ENCODE peak calls at places on chromosome 11, in four cellular contexts. R, C, E and M are unnamed samples.

GRCh38 chr11:77636738-77637344 is 753 bp downstream of the CLNS1A start:
- DNase-seq in R (no peak), C (no peak), E (no peak), M (no peak)

GRCh38 chr11:56841210-56841810 is 92.8 kb upstream of the OR9G4 start:
- DNase-seq in R (peak; percentile 56), C (peak; percentile 52), E (peak; percentile 20), M (no peak)

GRCh38 chr11:8221917-8222316 is 41.8 kb downstream of the LMO1 start:
- DNase-seq in R (no peak), C (no peak), E (no peak), M (no peak)

GRCh38 chr11:126419801-126420729 is 64.6 kb downstream of the ST3GAL4 start:
- DNase-seq in R (peak; percentile 84), C (no peak), E (no peak), M (no peak)

GRCh38 chr11:133081730-133082452 is 450.4 kb downstream of the OPCML start:
- DNase-seq in R (no peak), C (no peak), E (no peak), M (no peak)

GRCh38 chr11:132719684-132720083 is 812.6 kb downstream of the OPCML start:
- DNase-seq in R (no peak), C (no peak), E (no peak), M (no peak)

GRCh38 chr11:35622070-35622469 is 3.8 kb downstream of the FJX1 start:
- DNase-seq in R (peak; percentile 84), C (no peak), E (no peak), M (no peak)

GRCh38 chr11:47337229-47337924 is 15.1 kb downstream of the MYBPC3 start:
- DNase-seq in R (no peak), C (no peak), E (no peak), M (no peak)

GRCh38 chr11:97143463-97143862 is 753.6 kb downstream of the JRKL start:
- DNase-seq in R (no peak), C (no peak), E (no peak), M (no peak)

GRCh38 chr11:59263225-59263894 is 50.6 kb upstream of the MPEG1 start:
- DNase-seq in R (no peak), C (peak; percentile 66), E (no peak), M (no peak)

GRCh38 chr11:134696455-134696854 is 284.4 kb upstream of the B3GAT1 start:
- DNase-seq in R (no peak), C (no peak), E (no peak), M (no peak)

GRCh38 chr11:17979770-17980371 is 33.0 kb downstream of the SERGEF start:
- DNase-seq in R (peak; percentile 5), C (no peak), E (no peak), M (no peak)
- TF ChIP-seq CTCF in R (peak; percentile 76), C (peak; percentile 92), E (peak; percentile 52), M (peak; percentile 95)

DNA sequence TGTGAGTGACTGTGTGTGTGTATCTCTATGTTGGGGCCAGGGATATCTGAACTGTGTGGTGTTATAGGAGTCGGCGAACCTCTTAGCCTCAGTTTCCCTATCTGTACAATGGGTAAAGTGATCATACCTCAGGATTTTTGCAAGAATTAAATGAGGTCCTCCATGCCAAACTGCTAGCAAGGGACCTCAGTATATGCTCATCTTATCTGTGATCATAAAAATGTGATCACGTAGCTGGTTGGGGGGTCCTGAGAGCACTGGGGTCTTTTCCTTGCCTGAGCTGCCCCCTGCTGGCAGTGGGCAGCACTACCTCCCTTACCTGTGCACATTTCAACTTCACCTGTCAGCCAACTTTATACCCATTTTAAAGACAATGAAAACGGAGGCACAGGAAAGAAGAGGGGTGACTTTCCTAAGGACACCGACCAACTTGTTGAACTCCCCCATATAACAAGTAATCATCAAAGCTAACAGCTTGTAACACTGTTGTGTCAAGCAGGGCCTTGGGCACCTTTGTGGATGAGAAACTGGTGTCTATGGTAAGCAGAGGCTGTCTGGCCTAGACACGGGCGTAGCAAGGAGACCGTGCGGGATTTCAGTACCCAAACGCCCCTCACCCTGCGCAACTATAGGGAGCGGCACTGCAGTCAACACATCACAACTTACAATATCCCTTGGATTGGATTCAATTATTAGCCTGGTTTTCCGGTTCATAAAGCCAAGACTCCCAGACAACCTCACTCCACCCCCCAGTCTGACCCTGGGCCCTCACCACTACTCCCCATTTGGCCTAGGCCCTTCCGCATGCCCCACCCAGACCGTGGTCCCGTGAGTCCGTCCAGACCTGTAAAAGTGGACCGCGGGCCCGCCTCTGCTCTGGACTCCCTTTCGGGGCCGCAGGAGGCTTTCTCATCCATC is 1.2 kb upstream of the DPP3 start:
- DNase-seq in R (peak; percentile 20), C (no peak), E (no peak), M (peak; percentile 81)
- TF ChIP-seq POLR2A in R (no peak), C (no peak), E (no peak), M (no peak)

DNA sequence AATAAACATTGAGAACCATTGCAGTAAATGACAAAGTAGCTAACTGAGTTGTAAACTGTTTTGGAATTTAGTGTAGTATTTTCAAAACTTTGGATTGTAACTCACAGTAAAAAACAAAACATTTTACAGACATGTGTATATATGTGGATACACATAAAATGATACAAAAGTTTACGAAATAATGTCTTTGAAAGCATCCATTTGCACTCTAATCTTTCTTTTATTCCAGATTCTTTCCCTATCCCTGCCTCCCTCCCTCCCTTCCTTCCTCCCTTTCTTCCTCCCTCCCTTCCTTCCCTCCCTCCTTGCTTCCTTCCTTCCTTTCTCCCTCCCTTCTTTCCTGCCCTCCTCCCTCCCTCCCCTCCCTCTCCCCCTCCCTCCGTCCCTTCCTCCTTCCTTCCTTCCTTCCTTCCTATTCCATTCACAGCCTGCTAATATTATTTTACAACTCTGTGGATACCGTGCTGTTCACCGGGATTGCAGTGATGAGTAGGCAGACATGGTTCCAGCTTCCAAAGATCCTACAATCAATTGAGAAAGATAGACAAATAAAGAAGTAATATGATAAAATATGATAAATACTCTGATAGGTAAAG is 3.5 kb downstream of the RRM1 start:
- DNase-seq in R (peak; percentile 31), C (no peak), E (no peak), M (no peak)
- TF ChIP-seq CTCF in R (no peak), C (no peak), E (no peak), M (no peak)

GRCh38 chr11:102730036-102730815 is 5.5 kb upstream of the MMP8 start:
- DNase-seq in R (peak; percentile 57), C (no peak), E (no peak), M (no peak)
- TF ChIP-seq POLR2A in R (no peak), C (no peak), E (no peak), M (no peak)

DNA sequence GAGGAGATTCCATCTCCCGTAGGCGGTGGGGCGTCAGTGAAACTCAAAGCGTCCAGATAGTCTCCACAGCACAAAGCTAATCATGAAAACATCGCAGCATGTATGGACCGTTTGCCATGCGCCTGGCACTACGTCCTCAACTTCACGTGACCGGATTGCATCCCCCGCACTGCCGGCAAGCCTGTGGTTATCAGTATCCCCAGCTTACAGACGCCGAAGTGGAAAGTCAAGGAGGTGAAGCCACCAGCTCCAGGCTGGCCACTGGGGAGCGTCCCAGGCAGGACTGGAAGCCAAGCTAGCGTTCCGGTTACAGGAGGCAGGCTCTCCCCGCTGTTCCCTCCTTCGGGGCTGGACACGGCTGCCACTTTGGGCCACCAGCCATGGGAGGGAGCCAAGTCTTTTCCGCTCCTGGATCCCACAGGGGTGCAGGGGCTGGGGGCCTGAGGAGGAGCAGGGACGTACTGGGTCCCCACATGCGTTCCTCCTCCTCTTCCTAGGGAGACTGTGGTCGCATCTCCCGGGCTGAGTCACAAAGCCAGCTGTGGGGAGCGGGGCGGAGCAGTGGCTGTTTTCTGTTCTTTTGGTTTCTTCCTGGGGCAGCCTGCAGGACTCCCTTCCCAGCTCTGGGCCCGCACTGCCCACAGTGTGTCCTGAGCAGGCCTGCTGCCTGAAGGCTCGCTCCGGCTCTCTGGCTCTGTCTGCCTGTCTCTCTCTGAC is 4.3 kb upstream of the OSBPL5 start:
- DNase-seq in R (peak; percentile 73), C (no peak), E (peak; percentile 29), M (peak; percentile 79)
- TF ChIP-seq CTCF in R (peak; percentile 9), C (no peak), E (no peak), M (no peak)

GRCh38 chr11:6476571-6476970 is 2.8 kb upstream of the TRIM3 start:
- DNase-seq in R (no peak), C (no peak), E (no peak), M (no peak)

GRCh38 chr11:6473481-6474422 is at the start of gene TRIM3:
- DNase-seq in R (peak; percentile 80), C (peak; percentile 96), E (peak; percentile 97), M (peak; percentile 97)

GRCh38 chr11:6474423-6474792 is 667 bp upstream of the TRIM3 start:
- DNase-seq in R (no peak), C (no peak), E (no peak), M (no peak)

GRCh38 chr11:6475936-6476335 is 2.2 kb upstream of the TRIM3 start:
- DNase-seq in R (no peak), C (no peak), E (no peak), M (no peak)

DNA sequence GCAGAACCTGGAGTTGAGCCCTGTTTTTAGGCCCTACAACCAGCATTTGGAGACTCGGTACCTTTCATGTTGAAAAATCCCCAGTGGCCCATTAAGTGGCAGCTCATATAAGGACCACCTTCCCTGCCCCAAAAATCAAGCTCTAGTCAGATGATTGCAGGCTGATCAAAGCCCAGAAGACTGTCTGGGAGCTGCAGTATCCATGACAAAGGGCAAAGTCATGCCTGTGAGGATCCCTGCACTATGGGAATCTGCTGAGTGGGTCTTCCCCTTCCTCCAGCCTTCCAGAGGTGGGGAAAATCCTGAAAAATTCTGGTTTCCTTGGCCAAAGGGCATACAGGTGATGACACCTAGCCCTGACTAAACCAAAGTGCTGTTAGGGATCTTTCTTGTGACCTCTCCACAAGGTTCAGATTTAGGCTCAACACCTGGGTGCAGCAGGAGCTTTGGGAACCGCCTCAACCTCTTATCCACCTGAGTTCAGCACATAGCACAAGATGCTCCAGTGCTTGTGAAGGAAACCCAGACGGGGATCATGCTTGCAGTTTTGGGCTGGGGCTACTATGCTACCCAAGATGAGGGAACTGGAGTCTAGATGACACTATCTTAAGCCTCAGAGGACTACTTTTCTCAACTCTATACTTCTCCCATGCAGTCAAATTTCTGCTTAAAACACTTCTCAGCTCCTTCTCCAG is 1.2 kb upstream of the TRIM3 start:
- DNase-seq in R (peak; percentile 6), C (no peak), E (no peak), M (no peak)
- TF ChIP-seq POLR2A in R (no peak), C (no peak), E (no peak), M (no peak)

GRCh38 chr11:12091957-12092558 is 18.3 kb upstream of the MICAL2 start:
- DNase-seq in R (no peak), C (no peak), E (no peak), M (no peak)
- TF ChIP-seq CTCF in R (peak; percentile 18), C (no peak), E (no peak), M (no peak)